ENCODE peak calls at places on chromosome 7, in eight cellular contexts. J is sigmoid colon, Y is esophagus squamous epithelium, Z is stomach, X is upper lobe of left lung, W is IMR-90, F is breast epithelium, T is suprapubic skin. S is an unnamed sample.

GRCh38 chr7:42227523-42227922 is 9.5 kb downstream of the GLI3 start:
- DNase-seq in J (no peak), Y (no peak), Z (no peak), X (no peak), W (no peak), F (peak; percentile 25), T (no peak), S (no peak)

GRCh38 chr7:34564091-34564490 is 93.9 kb upstream of the NPSR1 start:
- DNase-seq in J (no peak), Y (no peak), Z (no peak), X (no peak), W (no peak), F (no peak), T (no peak), S (no peak)

GRCh38 chr7:130723784-130724183 is 10.2 kb downstream of the KLF14 start:
- DNase-seq in J (no peak), Y (no peak), Z (no peak), X (no peak), W (no peak), F (no peak), T (no peak), S (no peak)

GRCh38 chr7:3140834-3141233 is 97.2 kb upstream of the CARD11 start:
- DNase-seq in J (no peak), Y (no peak), Z (no peak), X (no peak), W (no peak), F (no peak), T (no peak), S (peak; percentile 45)

GRCh38 chr7:74306737-74307469 is 17.7 kb downstream of the CLIP2 start:
- DNase-seq in J (peak; percentile 82), Y (no peak), Z (peak; percentile 50), X (no peak), W (peak; percentile 85), F (peak; percentile 24), T (no peak), S (no peak)

GRCh38 chr7:9106747-9107146 is 673.3 kb downstream of the NXPH1 start:
- DNase-seq in J (no peak), Y (no peak), Z (no peak), X (no peak), W (no peak), F (no peak), T (no peak), S (no peak)

GRCh38 chr7:101099969-101100781 is 14.9 kb downstream of the TRIM56 start:
- DNase-seq in J (peak; percentile 98), Y (peak; percentile 37), Z (peak; percentile 86), X (peak; percentile 79), W (peak; percentile 99), F (peak; percentile 89), T (peak; percentile 97), S (peak; percentile 99)

GRCh38 chr7:136033413-136034031 is 56.4 kb upstream of the MTPN start:
- DNase-seq in J (peak; percentile 91), Y (no peak), Z (no peak), X (no peak), W (no peak), F (no peak), T (no peak), S (no peak)

GRCh38 chr7:117347962-117348672 is 25.3 kb upstream of the WNT2 start:
- DNase-seq in J (no peak), Y (no peak), Z (no peak), X (no peak), W (no peak), F (no peak), T (no peak), S (no peak)

GRCh38 chr7:117347480-117347879 is 24.6 kb upstream of the WNT2 start:
- DNase-seq in J (no peak), Y (no peak), Z (no peak), X (no peak), W (no peak), F (no peak), T (no peak), S (no peak)

GRCh38 chr7:117350027-117350426 is 27.2 kb upstream of the WNT2 start:
- DNase-seq in J (no peak), Y (no peak), Z (no peak), X (no peak), W (no peak), F (no peak), T (no peak), S (no peak)

GRCh38 chr7:117349545-117349944 is 26.7 kb upstream of the WNT2 start:
- DNase-seq in J (no peak), Y (no peak), Z (no peak), X (no peak), W (no peak), F (no peak), T (no peak), S (no peak)
- H3K4me3 ChIP-seq in J (no peak overlapping the region), Y (no peak overlapping the region), Z (no peak overlapping the region), X (no peak overlapping the region), W (no peak overlapping the region), F (no peak overlapping the region), T (no peak overlapping the region), S (no peak overlapping the region)

GRCh38 chr7:77484785-77485184 is 52.3 kb upstream of the PTPN12 start:
- DNase-seq in J (no peak), Y (no peak), Z (no peak), X (no peak), W (no peak), F (no peak), T (no peak), S (no peak)
- TF ChIP-seq POLR2A in J (no peak), Y (no peak), Z (no peak), X (no peak), W (no peak), F (no peak), T (no peak), S (no peak)

GRCh38 chr7:27115161-27116018 is 12.9 kb upstream of the HOXA2 start:
- DNase-seq in J (peak; percentile 75), Y (no peak), Z (no peak), X (peak; percentile 77), W (peak; percentile 92), F (peak; percentile 69), T (peak; percentile 55), S (no peak)

GRCh38 chr7:27112960-27113949 is 10.8 kb upstream of the HOXA2 start:
- DNase-seq in J (peak; percentile 90), Y (no peak), Z (no peak), X (peak; percentile 88), W (peak; percentile 95), F (peak; percentile 23), T (peak; percentile 60), S (no peak)

GRCh38 chr7:27116019-27116411 is 13.5 kb upstream of the HOXA2 start:
- DNase-seq in J (no peak), Y (no peak), Z (no peak), X (no peak), W (peak; percentile 12), F (peak; percentile 20), T (no peak), S (no peak)

GRCh38 chr7:27112361-27112760 is 9.9 kb upstream of the HOXA2 start:
- DNase-seq in J (no peak), Y (no peak), Z (no peak), X (no peak), W (peak; percentile 25), F (no peak), T (no peak), S (no peak)

DNA sequence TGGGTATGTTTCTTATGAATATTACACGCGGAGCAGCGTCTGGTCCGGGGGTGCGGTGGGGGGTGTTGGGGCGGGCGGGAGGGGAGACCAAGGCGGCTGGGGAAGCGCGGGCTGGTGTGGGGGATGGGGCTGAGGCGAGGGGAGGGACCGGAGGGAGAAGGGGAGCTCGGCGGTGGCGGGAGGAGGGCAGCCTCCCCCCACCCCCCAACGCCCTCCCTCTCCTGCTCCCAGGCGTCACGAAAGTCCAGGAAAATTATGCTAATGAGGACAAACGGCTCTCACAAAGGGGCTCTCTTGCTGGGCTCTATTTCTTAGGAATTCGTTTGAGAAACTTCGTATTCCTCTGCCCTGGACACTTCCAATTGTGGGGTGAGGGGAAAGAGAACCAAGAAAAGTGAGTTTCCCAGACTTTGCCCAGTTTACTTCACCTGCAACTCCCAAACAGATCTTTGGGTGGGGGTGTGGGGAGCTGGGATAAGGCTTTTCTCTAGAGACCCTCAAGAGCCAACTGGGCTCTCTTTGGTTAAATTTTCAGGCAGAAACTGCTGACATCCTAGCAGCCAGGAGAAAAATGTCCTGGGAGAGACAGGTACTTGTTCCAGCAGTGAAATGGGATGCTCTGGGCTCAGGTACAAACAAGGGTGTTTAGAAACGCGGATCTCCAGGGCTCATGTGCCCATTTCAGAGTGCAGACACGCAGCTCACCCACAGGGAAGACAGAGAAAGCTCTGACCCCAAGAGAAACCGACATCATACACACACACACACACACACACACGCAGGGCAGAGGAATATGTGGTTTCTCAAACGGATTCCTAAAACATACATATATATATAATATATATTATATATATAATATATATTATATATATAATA is 11.7 kb upstream of the HOXA2 start:
- DNase-seq in J (peak; percentile 89), Y (no peak), Z (no peak), X (peak; percentile 80), W (peak; percentile 69), F (peak; percentile 64), T (peak; percentile 54), S (no peak)
- H3K4me3 ChIP-seq in J (peak overlapping the region; percentile 70), Y (peak overlapping the region; percentile 82), Z (peak overlapping the region; percentile 55), X (peak overlapping the region; percentile 76), W (peak overlapping the region; percentile 65), F (peak overlapping the region; percentile 90), T (peak overlapping the region; percentile 58), S (no peak overlapping the region)

GRCh38 chr7:69739906-69740545 is 141.8 kb downstream of the AUTS2 start:
- DNase-seq in J (peak; percentile 82), Y (no peak), Z (no peak), X (no peak), W (no peak), F (no peak), T (peak; percentile 65), S (peak; percentile 84)
- TF ChIP-seq POLR2A in J (no peak), Y (no peak), Z (no peak), X (no peak), W (no peak), F (no peak), T (no peak), S (no peak)

DNA sequence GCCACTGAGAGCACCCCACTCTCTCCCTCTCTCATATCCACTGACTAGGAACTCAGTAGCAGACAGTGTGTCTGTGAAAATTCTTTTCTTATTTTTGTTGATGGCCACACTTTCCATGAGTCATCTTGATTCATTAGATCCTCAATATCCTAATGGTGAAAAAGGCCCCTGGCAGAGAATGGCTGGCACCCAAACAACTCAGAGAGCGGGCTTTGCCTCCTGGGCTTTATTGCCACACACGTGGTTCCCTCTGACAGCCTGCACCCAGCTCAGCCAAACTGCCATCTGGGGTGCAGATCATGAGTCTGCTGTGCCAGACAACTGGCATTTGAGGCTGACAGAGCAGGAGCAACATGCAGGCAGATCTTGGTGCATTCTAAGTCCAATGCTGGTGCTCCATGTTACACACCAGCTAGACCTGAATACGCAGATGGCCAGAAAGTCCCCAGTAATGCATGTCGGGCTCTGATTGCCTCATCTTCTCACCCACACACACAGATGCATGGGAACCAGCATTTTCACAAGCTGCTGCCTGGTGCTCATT is 176.2 kb downstream of the DGKI start:
- DNase-seq in J (no peak), Y (no peak), Z (no peak), X (no peak), W (peak; percentile 41), F (no peak), T (no peak), S (no peak)
- H3K4me3 ChIP-seq in J (no peak overlapping the region), Y (no peak overlapping the region), Z (no peak overlapping the region), X (no peak overlapping the region), W (no peak overlapping the region), F (no peak overlapping the region), T (no peak overlapping the region), S (no peak overlapping the region)

S was measured in lower leg skin.